ENCODE peak calls at places on chromosome 11, in four cellular contexts. U is HepG2, H is H1, C is GM12878. K is an unnamed sample.
A peak's percentile ranks its signal among the peaks of the same experiment; 100 is the strongest.

GRCh38 chr11:65478411-65479183 is 20.2 kb upstream of the MALAT1 start:
- DNase-seq in U (no peak), H (no peak), C (no peak), K (no peak)

GRCh38 chr11:65965986-65966762 is 4.6 kb downstream of the SART1 start:
- DNase-seq in U (no peak), H (no peak), C (no peak), K (no peak)

GRCh38 chr11:74057251-74058151 is 48.6 kb upstream of the UCP3 start:
- DNase-seq in U (peak; percentile 9), H (no peak), C (no peak), K (no peak)

GRCh38 chr11:12090061-12090572 is 20.3 kb upstream of the MICAL2 start:
- DNase-seq in U (no peak), H (no peak), C (no peak), K (no peak)

GRCh38 chr11:279040-279965 is 1.1 kb downstream of the NLRP6 start:
- DNase-seq in U (no peak), H (no peak), C (no peak), K (no peak)

GRCh38 chr11:36713715-36714114 is 115.7 kb upstream of the RAG2 start:
- DNase-seq in U (no peak), H (no peak), C (no peak), K (no peak)

GRCh38 chr11:13169709-13170108 is 107.9 kb upstream of the BMAL1 start:
- DNase-seq in U (no peak), H (no peak), C (no peak), K (no peak)

GRCh38 chr11:119533931-119534694 is 111.1 kb upstream of the THY1 start:
- DNase-seq in U (peak; percentile 57), H (peak; percentile 96), C (peak; percentile 13), K (peak; percentile 40)

GRCh38 chr11:73239571-73240189 is 21.6 kb downstream of the P2RY2 start:
- DNase-seq in U (no peak), H (no peak), C (no peak), K (no peak)

GRCh38 chr11:62716816-62717215 is 9.3 kb downstream of the GNG3 start:
- DNase-seq in U (no peak), H (no peak), C (no peak), K (no peak)

GRCh38 chr11:456533-456932 is 6.5 kb downstream of the PTDSS2 start:
- DNase-seq in U (no peak), H (no peak), C (no peak), K (no peak)

GRCh38 chr11:125350206-125351044 is 145.6 kb downstream of the FEZ1 start:
- DNase-seq in U (no peak), H (no peak), C (no peak), K (no peak)

GRCh38 chr11:46808804-46809431 is 37.2 kb downstream of the CKAP5 start:
- DNase-seq in U (peak; percentile 25), H (no peak), C (no peak), K (no peak)

GRCh38 chr11:2579315-2580060 is 120.3 kb downstream of the KCNQ1OT1 start:
- DNase-seq in U (no peak), H (no peak), C (no peak), K (no peak)

GRCh38 chr11:20483931-20484330 is 96.4 kb downstream of the PRMT3 start:
- DNase-seq in U (no peak), H (no peak), C (no peak), K (no peak)

GRCh38 chr11:34565417-34566208 is 52.0 kb upstream of the ELF5 start:
- DNase-seq in U (peak; percentile 34), H (no peak), C (no peak), K (peak; percentile 32)

GRCh38 chr11:35077709-35078695 is 61.0 kb upstream of the CD44 start:
- DNase-seq in U (no peak), H (no peak), C (peak; percentile 88), K (no peak)

GRCh38 chr11:11179239-11179638 is 173.8 kb downstream of the CSNK2A3 start:
- DNase-seq in U (no peak), H (no peak), C (no peak), K (no peak)

GRCh38 chr11:9868641-9869040 is 204.8 kb downstream of the SWAP70 start:
- DNase-seq in U (no peak), H (no peak), C (no peak), K (no peak)

GRCh38 chr11:74611369-74611861 is 19.0 kb downstream of the POLD3 start:
- DNase-seq in U (peak; percentile 36), H (no peak), C (no peak), K (no peak)

GRCh38 chr11:3894128-3894731 is 38.8 kb downstream of the STIM1 start:
- DNase-seq in U (no peak), H (no peak), C (peak; percentile 91), K (no peak)

GRCh38 chr11:123196060-123196714 is 1.1 kb upstream of the CLMP start:
- DNase-seq in U (no peak), H (peak; percentile 80), C (no peak), K (no peak)

GRCh38 chr11:123191939-123192338 is 3.1 kb downstream of the CLMP start:
- DNase-seq in U (no peak), H (no peak), C (no peak), K (no peak)

GRCh38 chr11:123194308-123195181 is 503 bp downstream of the CLMP start:
- DNase-seq in U (no peak), H (no peak), C (no peak), K (no peak)

GRCh38 chr11:123195182-123196059 is at the start of gene CLMP:
- DNase-seq in U (no peak), H (peak; percentile 83), C (no peak), K (no peak)

GRCh38 chr11:123193742-123194141 is 1.3 kb downstream of the CLMP start:
- DNase-seq in U (no peak), H (no peak), C (no peak), K (no peak)
- H3K4me1 ChIP-seq in U (no peaks in the 10 kb centered on the region), H (peaks cover 4% of the 10 kb centered on the region), C (no peaks in the 10 kb centered on the region), K (peaks cover 5% of the 10 kb centered on the region)

GRCh38 chr11:123430736-123431356 is 777 bp downstream of the GRAMD1B start:
- DNase-seq in U (no peak), H (peak; percentile 76), C (no peak), K (no peak)

GRCh38 chr11:123431619-123432018 is 1.6 kb downstream of the GRAMD1B start:
- DNase-seq in U (no peak), H (no peak), C (no peak), K (no peak)

GRCh38 chr11:123437236-123437979 is 7.3 kb downstream of the GRAMD1B start:
- DNase-seq in U (no peak), H (no peak), C (no peak), K (no peak)

GRCh38 chr11:123434911-123435310 is 4.8 kb downstream of the GRAMD1B start:
- DNase-seq in U (no peak), H (no peak), C (no peak), K (no peak)

GRCh38 chr11:123434262-123434661 is 4.2 kb downstream of the GRAMD1B start:
- DNase-seq in U (no peak), H (no peak), C (no peak), K (no peak)
- TF ChIP-seq SUZ12 in U (no peak), H (no peak), C (no peak), K (no peak)

DNA sequence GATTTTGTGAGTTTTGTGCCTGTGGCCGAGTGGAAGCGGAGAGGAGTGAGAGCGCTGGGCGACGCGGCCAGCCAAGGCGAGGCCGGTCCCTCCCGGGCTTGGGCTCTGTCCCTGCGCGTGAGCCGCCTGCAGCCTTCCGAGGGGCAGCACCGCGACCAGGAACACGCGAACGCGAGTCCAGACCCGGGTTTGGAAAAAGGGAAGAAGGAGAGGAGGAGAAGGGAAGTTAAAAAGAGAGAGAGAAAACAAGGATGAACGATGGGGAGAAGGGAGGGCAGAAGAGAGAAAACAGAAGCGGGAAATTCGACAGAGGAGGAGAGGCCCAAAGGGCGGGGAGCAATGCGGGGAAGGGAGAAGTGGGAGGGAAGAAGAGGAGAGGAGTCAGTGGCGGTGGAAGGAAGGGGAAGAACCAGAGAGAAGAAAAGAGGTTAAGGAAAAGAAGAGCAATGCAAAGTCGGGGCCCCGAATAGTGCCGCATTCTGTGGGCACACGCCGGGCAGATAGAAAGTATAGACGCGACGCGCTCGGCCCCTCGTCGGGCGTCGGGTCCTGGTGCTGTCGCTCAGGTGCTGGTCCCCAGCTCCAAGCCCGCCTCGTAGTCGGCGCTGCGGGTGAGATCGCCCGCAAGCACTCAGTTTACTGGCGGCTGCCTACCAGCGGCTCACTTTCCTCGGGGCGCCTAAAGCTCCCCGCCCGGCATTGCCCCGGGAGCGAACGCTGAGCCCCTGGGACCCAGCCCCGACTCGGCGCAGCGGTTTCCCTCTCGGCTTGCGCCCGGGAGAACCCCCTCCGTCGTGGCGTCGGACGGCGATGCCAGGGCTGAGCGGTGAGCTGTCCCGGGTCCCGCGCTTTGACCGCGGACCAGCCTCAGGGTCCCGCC is 2.8 kb upstream of the BARX2 start:
- DNase-seq in U (no peak), H (peak; percentile 78), C (no peak), K (no peak)
- TF ChIP-seq ZNF274 in U (no peak), H (no peak), C (no peak), K (no peak)

GRCh38 chr11:19433791-19434190 is 193.0 kb upstream of the E2F8 start:
- DNase-seq in U (no peak), H (no peak), C (no peak), K (no peak)
- H3K4me1 ChIP-seq in U (no peaks in the 10 kb centered on the region), H (peaks cover 2% of the 10 kb centered on the region), C (peaks cover 66% of the 10 kb centered on the region), K (peaks cover 2% of the 10 kb centered on the region)

K was measured in NT2/D1.